ENCODE peak calls at places on chromosomes 3 and 15, in six cellular contexts. A, O, E, K, S and D are unnamed samples.

GRCh38 chr3:160128086-160128485 is 97.1 kb upstream of the C3orf80 start:
- DNase-seq in A (no peak), O (no peak), E (no peak), K (no peak), S (no peak), D (no peak)

GRCh38 chr3:168047936-168048335 is 47.8 kb downstream of the GOLIM4 start:
- DNase-seq in A (no peak), O (no peak), E (no peak), K (no peak), S (no peak), D (no peak)

GRCh38 chr3:112894258-112894657 is 47.6 kb upstream of the CD200R1L start:
- DNase-seq in A (peak; percentile 1), O (no peak), E (peak; percentile 18), K (no peak), S (peak; percentile 20), D (peak; percentile 43)

GRCh38 chr3:112459750-112460149 is 39.5 kb downstream of the BTLA start:
- DNase-seq in A (no peak), O (no peak), E (no peak), K (peak; percentile 49), S (no peak), D (no peak)

GRCh38 chr3:64316971-64317370 is 91.7 kb upstream of the PRICKLE2 start:
- DNase-seq in A (no peak), O (no peak), E (peak; percentile 4), K (no peak), S (no peak), D (peak; percentile 73)

GRCh38 chr15:38050988-38051387 is 116.5 kb downstream of the TMCO5A start:
- DNase-seq in A (no peak), O (no peak), E (no peak), K (no peak), S (no peak), D (no peak)

GRCh38 chr15:27767918-27768640 is 331.0 kb downstream of the OCA2 start:
- DNase-seq in A (no peak), O (no peak), E (no peak), K (no peak), S (peak; percentile 4), D (no peak)

GRCh38 chr3:101829878-101830277 is 19.4 kb upstream of the NFKBIZ start:
- DNase-seq in A (no peak), O (no peak), E (no peak), K (no peak), S (no peak), D (no peak)

GRCh38 chr3:149153402-149153801 is 24.0 kb downstream of the HPS3 start:
- DNase-seq in A (no peak), O (no peak), E (no peak), K (peak; percentile 43), S (no peak), D (peak; percentile 7)

GRCh38 chr3:37492468-37492867 is 318.1 kb upstream of the LRRFIP2 start:
- DNase-seq in A (no peak), O (no peak), E (no peak), K (no peak), S (no peak), D (no peak)

GRCh38 chr3:129620828-129621605 is 14.5 kb upstream of the PLXND1 start:
- DNase-seq in A (no peak), O (peak; percentile 13), E (no peak), K (no peak), S (no peak), D (no peak)

GRCh38 chr3:171435757-171436156 is 24.4 kb downstream of the TNIK start:
- DNase-seq in A (no peak), O (no peak), E (no peak), K (no peak), S (no peak), D (no peak)

GRCh38 chr3:131361464-131362421 is 19.8 kb upstream of the NUDT16 start:
- DNase-seq in A (no peak), O (peak; percentile 88), E (peak; percentile 88), K (peak; percentile 93), S (peak; percentile 80), D (peak; percentile 65)

GRCh38 chr3:160981217-160981938 is 123.8 kb downstream of the B3GALNT1 start:
- DNase-seq in A (peak; percentile 19), O (no peak), E (no peak), K (no peak), S (no peak), D (no peak)

GRCh38 chr15:56929389-56929788 is 10.9 kb downstream of the TCF12 start:
- DNase-seq in A (peak; percentile 35), O (no peak), E (peak; percentile 75), K (no peak), S (no peak), D (peak; percentile 29)

GRCh38 chr15:62848631-62849050 is 193.9 kb upstream of the TPM1 start:
- DNase-seq in A (no peak), O (peak; percentile 69), E (peak; percentile 35), K (no peak), S (no peak), D (no peak)

GRCh38 chr3:197168606-197169005 is 129.8 kb downstream of the DLG1 start:
- DNase-seq in A (peak; percentile 37), O (no peak), E (no peak), K (no peak), S (peak; percentile 43), D (no peak)

GRCh38 chr15:33283603-33284002 is 27.2 kb upstream of the RYR3 start:
- DNase-seq in A (no peak), O (no peak), E (no peak), K (no peak), S (no peak), D (no peak)

GRCh38 chr15:73002509-73002908 is 49.8 kb upstream of the NEO1 start:
- DNase-seq in A (no peak), O (no peak), E (no peak), K (no peak), S (no peak), D (no peak)

GRCh38 chr15:41501191-41501917 is 7.7 kb downstream of the ITPKA start:
- DNase-seq in A (peak; percentile 89), O (no peak), E (no peak), K (no peak), S (peak; percentile 65), D (no peak)

GRCh38 chr3:61570813-61571212 is 9.4 kb downstream of the PTPRG start:
- DNase-seq in A (no peak), O (no peak), E (no peak), K (peak; percentile 48), S (no peak), D (no peak)

GRCh38 chr3:108462899-108463298 is 47.5 kb downstream of the MYH15 start:
- DNase-seq in A (peak; percentile 19), O (no peak), E (peak; percentile 31), K (no peak), S (no peak), D (peak; percentile 19)

GRCh38 chr3:71225951-71226564 is 357.5 kb downstream of the FOXP1 start:
- DNase-seq in A (no peak), O (no peak), E (no peak), K (no peak), S (no peak), D (no peak)

GRCh38 chr15:35979608-35980007 is 433.6 kb upstream of the DPH6 start:
- DNase-seq in A (no peak), O (no peak), E (no peak), K (no peak), S (peak; percentile 38), D (no peak)

GRCh38 chr15:31369716-31370115 is 43.1 kb downstream of the KLF13 start:
- DNase-seq in A (no peak), O (no peak), E (no peak), K (no peak), S (no peak), D (no peak)

GRCh38 chr15:78070049-78070698 is 7.3 kb downstream of the TBC1D2B start:
- DNase-seq in A (no peak), O (no peak), E (peak; percentile 45), K (no peak), S (no peak), D (no peak)
- H3K4me1 ChIP-seq in A (peaks cover 67% of the 10 kb centered on the region), O (peaks cover 27% of the 10 kb centered on the region), E (peaks cover 37% of the 10 kb centered on the region), K (peaks cover 53% of the 10 kb centered on the region), S (peaks cover 23% of the 10 kb centered on the region), D (peaks cover 12% of the 10 kb centered on the region)

GRCh38 chr15:89399070-89399389 is 64.4 kb upstream of the POLG start:
- DNase-seq in A (no peak), O (no peak), E (no peak), K (no peak), S (no peak), D (no peak)

GRCh38 chr15:89400121-89400996 is 65.7 kb upstream of the POLG start:
- DNase-seq in A (peak; percentile 41), O (no peak), E (no peak), K (peak; percentile 21), S (peak; percentile 52), D (no peak)

GRCh38 chr15:89400997-89401590 is 66.5 kb upstream of the POLG start:
- DNase-seq in A (no peak), O (no peak), E (no peak), K (no peak), S (no peak), D (no peak)

GRCh38 chr15:89397653-89398023 is 63.0 kb upstream of the POLG start:
- DNase-seq in A (no peak), O (no peak), E (no peak), K (no peak), S (no peak), D (no peak)

DNA sequence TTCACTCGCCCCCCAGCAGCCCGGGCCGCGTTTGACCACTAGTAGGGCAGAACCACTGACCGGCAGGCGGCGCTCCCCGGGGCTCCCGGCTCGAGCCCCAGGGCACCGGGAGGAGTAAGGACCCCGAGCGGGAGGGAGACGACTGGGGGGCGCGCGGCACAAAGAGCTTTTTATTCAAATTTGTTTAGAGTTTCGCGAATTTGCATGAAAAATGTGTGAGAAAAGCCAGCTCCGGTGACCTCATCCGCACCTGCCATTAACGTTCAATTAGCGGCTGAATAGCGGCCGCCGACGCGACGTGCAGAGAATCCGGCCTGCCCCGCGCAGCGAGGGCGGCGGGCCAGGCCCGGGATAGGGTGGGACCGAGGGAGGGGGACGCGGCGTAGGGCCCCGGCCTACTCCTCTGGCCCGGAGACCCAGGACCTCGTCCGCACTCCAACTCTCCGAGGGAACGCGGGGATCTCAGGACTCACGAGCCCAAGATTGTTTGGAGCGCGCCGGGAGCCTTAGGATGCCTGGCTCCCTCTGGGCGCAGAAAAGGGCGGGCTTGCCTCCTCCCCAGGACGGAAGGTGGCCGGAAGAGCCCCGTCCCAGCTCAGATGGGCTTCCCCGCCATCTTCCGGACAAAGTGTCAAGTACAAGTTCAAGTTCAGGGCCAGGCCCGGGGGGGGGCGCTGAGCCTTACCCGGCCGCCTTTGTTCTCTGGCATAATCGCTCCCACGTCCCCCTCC is 64.9 kb upstream of the POLG start:
- DNase-seq in A (peak; percentile 54), O (no peak), E (peak; percentile 57), K (peak; percentile 62), S (peak; percentile 73), D (no peak)
- TF ChIP-seq EZH2 in A (no peak), O (no peak), E (no peak), K (no peak), S (peak; percentile 96), D (peak; percentile 58)

GRCh38 chr3:187044206-187044605 is 95.1 kb downstream of the RPL39L start:
- DNase-seq in A (no peak), O (no peak), E (no peak), K (peak; percentile 19), S (no peak), D (no peak)
- H3K4me1 ChIP-seq in A (peaks cover 14% of the 10 kb centered on the region), O (no peaks in the 10 kb centered on the region), E (peaks cover 14% of the 10 kb centered on the region), K (peaks cover 54% of the 10 kb centered on the region), S (no peaks in the 10 kb centered on the region), D (peaks cover 10% of the 10 kb centered on the region)

GRCh38 chr3:119294402-119294888 is 262 bp downstream of the ARHGAP31 start:
- DNase-seq in A (peak; percentile 69), O (peak; percentile 47), E (no peak), K (peak; percentile 71), S (peak; percentile 51), D (no peak)
- TF ChIP-seq EZH2 in A (no peak), O (no peak), E (no peak), K (no peak), S (peak; percentile 68), D (no peak)

GRCh38 chr3:42493126-42493797 is 9.2 kb upstream of the VIPR1 start:
- DNase-seq in A (no peak), O (no peak), E (no peak), K (no peak), S (no peak), D (no peak)
- H3K4me1 ChIP-seq in A (no peaks in the 10 kb centered on the region), O (peaks cover 73% of the 10 kb centered on the region), E (peaks cover 29% of the 10 kb centered on the region), K (peaks cover 50% of the 10 kb centered on the region), S (peaks cover 9% of the 10 kb centered on the region), D (peaks cover 15% of the 10 kb centered on the region)